ENCODE peak calls at places on chromosomes 4 and X, in eight cellular contexts. T is sigmoid colon, W is transverse colon, X is fibroblast of mammary gland, E is HL-60, N is WERI-Rb-1, U is astrocyte, P is endodermal cell. M is an unnamed sample.

GRCh38 chrX:107861056-107861455 is 35.4 kb downstream of the MID2 start:
- DNase-seq in X (peak; percentile 53), N (no peak), E (no peak), T (no peak), P (no peak), W (no peak), U (no peak), M (no peak)

GRCh38 chrX:118215346-118215745 is 98.7 kb upstream of the KLHL13 start:
- DNase-seq in P (no peak), T (no peak), W (no peak), E (no peak), X (no peak), N (no peak), U (no peak), M (no peak)

GRCh38 chr4:69054578-69055200 is 41.6 kb upstream of the UGT2B7 start:
- DNase-seq in N (no peak), E (no peak), T (no peak), X (peak; percentile 82), U (peak; percentile 89), W (no peak), P (no peak), M (no peak)

GRCh38 chrX:15301924-15302323 is 13.5 kb downstream of the ASB11 start:
- DNase-seq in P (peak; percentile 46), X (peak; percentile 40), N (no peak), W (peak; percentile 35), T (peak; percentile 81), E (peak; percentile 57), U (no peak), M (no peak)

GRCh38 chr4:55553442-55553841 is 6.7 kb upstream of the CLOCK start:
- DNase-seq in P (peak; percentile 63), N (no peak), X (peak; percentile 90), W (peak; percentile 38), U (peak; percentile 48), E (no peak), T (peak; percentile 81), M (no peak)

GRCh38 chr4:107683873-107684272 is 36.2 kb downstream of the PAPSS1 start:
- DNase-seq in W (no peak), E (no peak), P (no peak), N (no peak), X (no peak), U (no peak), T (no peak), M (no peak)

GRCh38 chr4:156663663-156664062 is 307.9 kb downstream of the PDGFC start:
- DNase-seq in P (no peak), T (no peak), W (no peak), X (no peak), N (no peak), E (no peak), U (no peak), M (no peak)

GRCh38 chr4:143344011-143344410 is 7.3 kb downstream of the GAB1 start:
- DNase-seq in W (no peak), X (no peak), U (no peak), N (no peak), P (peak; percentile 48), T (no peak), E (no peak), M (no peak)

GRCh38 chr4:156779774-156780173 is 191.8 kb downstream of the PDGFC start:
- DNase-seq in E (no peak), N (no peak), P (no peak), U (peak; percentile 98), W (no peak), T (no peak), X (peak; percentile 93), M (no peak)

GRCh38 chr4:72418458-72418857 is 150.6 kb downstream of the ADAMTS3 start:
- DNase-seq in T (no peak), X (peak; percentile 83), W (no peak), P (no peak), N (no peak), E (no peak), U (peak; percentile 69), M (no peak)

DNA sequence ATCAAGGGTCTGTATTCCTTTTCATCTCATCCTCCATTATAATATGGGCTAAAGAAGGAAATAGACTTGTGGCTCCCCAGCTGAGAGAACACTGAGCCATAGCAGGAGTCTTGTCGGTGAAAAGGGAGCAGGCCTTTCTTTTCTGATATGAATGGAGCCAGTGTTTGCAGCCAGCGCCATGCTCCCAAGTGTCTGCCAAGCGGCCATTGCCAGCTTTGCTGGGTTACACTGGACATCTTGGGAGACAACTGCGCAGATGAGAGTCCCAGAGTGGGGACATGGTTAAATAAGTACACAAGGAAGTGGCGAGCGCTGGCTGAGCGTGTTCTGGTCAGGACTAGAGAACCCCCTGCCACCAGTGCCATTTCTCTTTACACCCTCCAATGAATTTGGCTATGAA is 21.7 kb upstream of the SCOC start:
- DNase-seq in U (no peak), X (no peak), T (no peak), W (no peak), E (no peak), N (no peak), P (no peak), M (no peak)
- H3K4me3 ChIP-seq in U (no peak overlapping the region), X (no peak overlapping the region), T (no peak overlapping the region), W (no peak overlapping the region), E (no peak overlapping the region), N (no peak overlapping the region), P (no peak overlapping the region), M (no peak overlapping the region)

DNA sequence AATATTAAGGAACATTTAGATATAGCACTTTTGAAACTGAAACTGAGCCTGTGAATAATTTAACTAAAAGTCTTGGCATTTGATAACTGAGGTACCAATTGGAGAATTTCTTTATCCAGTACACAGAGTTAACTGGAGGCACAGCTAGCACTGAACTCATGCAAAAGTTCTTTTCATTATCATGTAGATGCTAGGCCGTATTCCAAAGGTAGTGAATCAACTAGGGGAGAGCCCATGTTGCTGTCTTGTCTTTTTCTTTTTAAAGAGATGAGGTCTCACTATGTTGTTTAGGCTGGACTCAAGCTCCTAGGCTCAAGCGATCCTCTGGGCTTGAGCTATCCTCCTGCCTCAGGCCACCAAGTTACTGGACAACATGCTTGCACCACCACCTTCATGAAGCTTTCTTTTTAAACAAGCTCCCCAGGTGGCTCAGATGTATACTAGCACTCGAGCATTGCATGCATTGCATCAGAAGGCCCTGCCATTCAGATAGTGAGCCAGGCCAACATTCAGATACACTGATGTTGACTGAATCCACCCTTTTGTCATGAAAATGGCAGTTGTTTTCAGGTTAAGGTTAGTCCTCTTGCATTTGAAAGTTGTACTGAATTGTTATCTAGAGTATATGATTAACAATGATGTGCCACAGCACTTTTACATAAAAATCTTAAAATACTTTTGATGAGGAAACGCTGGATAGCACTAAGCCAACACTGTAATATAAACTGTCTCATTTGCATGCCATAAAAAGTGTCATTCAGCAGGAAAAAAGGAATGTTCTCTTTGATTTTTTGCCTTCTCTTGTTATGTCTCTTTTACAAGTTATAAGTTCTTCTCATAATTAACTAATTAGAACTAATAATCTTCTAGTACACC is 76.6 kb downstream of the FNIP2 start:
- DNase-seq in W (no peak), P (peak; percentile 64), U (no peak), E (no peak), N (no peak), T (no peak), X (no peak), M (no peak)
- H3K4me3 ChIP-seq in W (no peak overlapping the region), P (no peak overlapping the region), U (no peak overlapping the region), E (no peak overlapping the region), N (no peak overlapping the region), T (no peak overlapping the region), X (no peak overlapping the region), M (no peak overlapping the region)

GRCh38 chr4:25022198-25022597 is 8.5 kb downstream of the LGI2 start:
- DNase-seq in N (no peak), T (no peak), X (no peak), P (peak; percentile 12), U (no peak), W (no peak), E (no peak), M (no peak)
- H3K4me3 ChIP-seq in N (no peak overlapping the region), T (no peak overlapping the region), X (no peak overlapping the region), P (no peak overlapping the region), U (no peak overlapping the region), W (no peak overlapping the region), E (no peak overlapping the region), M (no peak overlapping the region)

GRCh38 chr4:89307446-89308160 is at the start of gene GPRIN3:
- DNase-seq in X (peak; percentile 6), U (peak; percentile 23), N (peak; percentile 99), T (peak; percentile 72), W (peak; percentile 66), P (peak; percentile 88), E (no peak), M (no peak)

GRCh38 chr4:89308161-89308500 is 531 bp upstream of the GPRIN3 start:
- DNase-seq in P (no peak), U (no peak), W (no peak), T (no peak), E (no peak), N (no peak), X (no peak), M (no peak)

GRCh38 chr4:89307185-89307445 is 485 bp downstream of the GPRIN3 start:
- DNase-seq in N (no peak), P (no peak), T (no peak), W (no peak), U (no peak), E (no peak), X (no peak), M (no peak)

GRCh38 chr4:89305712-89306437 is 1.7 kb downstream of the GPRIN3 start:
- DNase-seq in P (no peak), T (no peak), N (no peak), E (peak; percentile 65), U (peak; percentile 46), X (peak; percentile 34), W (no peak), M (no peak)

DNA sequence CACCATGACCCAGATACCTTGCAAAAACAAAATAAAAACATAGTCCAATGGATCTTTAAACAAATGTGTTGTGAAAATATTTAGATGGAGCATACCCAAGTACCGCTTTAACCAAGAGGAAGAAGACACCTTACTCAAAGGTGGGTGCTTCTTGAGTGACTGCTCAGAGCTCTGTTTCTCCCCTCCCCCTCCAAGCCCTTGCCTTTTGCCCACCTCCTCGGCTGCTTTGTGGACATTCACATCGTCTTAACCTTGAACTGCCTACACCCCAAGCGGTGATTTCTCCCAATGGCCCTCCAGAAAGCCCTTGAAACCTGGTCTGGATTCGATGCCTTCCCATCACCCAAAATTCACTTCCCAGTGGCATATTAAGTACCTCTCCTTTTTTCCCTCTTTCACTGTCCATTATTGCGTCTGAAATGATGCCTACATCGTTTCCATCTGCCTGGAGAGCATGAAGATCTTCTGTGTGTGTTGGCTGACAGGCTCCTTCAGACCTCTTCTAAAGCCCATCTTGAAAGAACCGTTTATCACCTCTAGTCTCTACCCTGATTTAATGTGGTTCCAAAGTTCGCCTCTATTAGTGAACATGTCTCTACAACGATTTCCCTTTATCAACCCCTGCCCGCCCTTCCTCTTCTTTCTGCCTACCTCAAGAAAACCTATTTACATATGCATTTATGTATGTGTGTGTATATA is 965 bp downstream of the GPRIN3 start:
- DNase-seq in E (no peak), U (no peak), X (no peak), W (no peak), N (peak; percentile 48), T (no peak), P (no peak), M (no peak)
- H3K4me3 ChIP-seq in E (no peak overlapping the region), U (no peak overlapping the region), X (no peak overlapping the region), W (peak overlapping the region; percentile 67), N (peak overlapping the region; percentile 80), T (peak overlapping the region; percentile 64), P (peak overlapping the region; percentile 81), M (peak overlapping the region; percentile 74)

GRCh38 chrX:124346877-124347241 is 496 bp downstream of the SH2D1A start:
- DNase-seq in T (no peak), X (no peak), W (no peak), P (no peak), U (no peak), E (no peak), N (no peak), M (no peak)
- H3K4me3 ChIP-seq in T (no peak overlapping the region), X (no peak overlapping the region), W (no peak overlapping the region), P (no peak overlapping the region), U (no peak overlapping the region), E (no peak overlapping the region), N (no peak overlapping the region), M (no peak overlapping the region)

M was measured in coronary artery.